ENCODE peak calls at places on chromosomes 12 and 14, in six cellular contexts. One of them, this sample, is unnamed.

GRCh38 chr12:64175254-64175945 is 46.7 kb downstream of the KICS2 start:
- DNase-seq in uterus: no peak
- DNase-seq in suprapubic skin: no peak
- DNase-seq in endothelial cell of umbilical vein: no peak
- DNase-seq in A549: no peak
- DNase-seq in tibial nerve: no peak
- DNase-seq in this sample: no peak

GRCh38 chr12:10179871-10180270 is 1.0 kb downstream of the TMEM52B start:
- DNase-seq in endothelial cell of umbilical vein: no peak
- DNase-seq in tibial nerve: no peak
- DNase-seq in suprapubic skin: no peak
- DNase-seq in uterus: no peak
- DNase-seq in A549: no peak
- DNase-seq in this sample: peak

GRCh38 chr12:28459481-28459880 is 269.2 kb downstream of the CCDC91 start:
- DNase-seq in tibial nerve: no peak
- DNase-seq in A549: no peak
- DNase-seq in uterus: no peak
- DNase-seq in suprapubic skin: no peak
- DNase-seq in endothelial cell of umbilical vein: no peak
- DNase-seq in this sample: no peak

GRCh38 chr12:109592905-109593272 is 19.3 kb downstream of the MVK start:
- DNase-seq in endothelial cell of umbilical vein: no peak
- DNase-seq in uterus: no peak
- DNase-seq in tibial nerve: no peak
- DNase-seq in suprapubic skin: no peak
- DNase-seq in A549: no peak
- DNase-seq in this sample: no peak

GRCh38 chr12:92424338-92424737 is 278.5 kb upstream of the PLEKHG7 start:
- DNase-seq in uterus: peak
- DNase-seq in A549: no peak
- DNase-seq in suprapubic skin: no peak
- DNase-seq in endothelial cell of umbilical vein: peak
- DNase-seq in tibial nerve: no peak
- DNase-seq in this sample: no peak

GRCh38 chr12:108804361-108804949 is 52.9 kb downstream of the SSH1 start:
- DNase-seq in endothelial cell of umbilical vein: peak
- DNase-seq in A549: no peak
- DNase-seq in uterus: peak
- DNase-seq in suprapubic skin: no peak
- DNase-seq in tibial nerve: peak
- DNase-seq in this sample: no peak

GRCh38 chr12:12518919-12519318 is 43.7 kb downstream of the DUSP16 start:
- DNase-seq in endothelial cell of umbilical vein: no peak
- DNase-seq in uterus: no peak
- DNase-seq in tibial nerve: no peak
- DNase-seq in A549: no peak
- DNase-seq in suprapubic skin: no peak
- DNase-seq in this sample: no peak

GRCh38 chr12:3046441-3047200 is 30.6 kb upstream of the TSPAN9 start:
- DNase-seq in endothelial cell of umbilical vein: no peak
- DNase-seq in tibial nerve: no peak
- DNase-seq in A549: no peak
- DNase-seq in uterus: no peak
- DNase-seq in suprapubic skin: no peak
- DNase-seq in this sample: no peak

GRCh38 chr14:51616724-51617409 is 34.8 kb upstream of the FRMD6 start:
- DNase-seq in tibial nerve: no peak
- DNase-seq in uterus: no peak
- DNase-seq in A549: peak
- DNase-seq in endothelial cell of umbilical vein: peak
- DNase-seq in suprapubic skin: no peak
- DNase-seq in this sample: peak

GRCh38 chr12:119410396-119410795 is 75.9 kb downstream of the CCDC60 start:
- DNase-seq in endothelial cell of umbilical vein: no peak
- DNase-seq in tibial nerve: no peak
- DNase-seq in suprapubic skin: no peak
- DNase-seq in uterus: no peak
- DNase-seq in A549: no peak
- DNase-seq in this sample: no peak

GRCh38 chr12:78555802-78556201 is 308.8 kb upstream of the SYT1 start:
- DNase-seq in tibial nerve: no peak
- DNase-seq in endothelial cell of umbilical vein: no peak
- DNase-seq in suprapubic skin: no peak
- DNase-seq in uterus: no peak
- DNase-seq in A549: no peak
- DNase-seq in this sample: no peak

GRCh38 chr14:103172921-103173320 is 49.7 kb downstream of the TNFAIP2 start:
- DNase-seq in endothelial cell of umbilical vein: no peak
- DNase-seq in tibial nerve: no peak
- DNase-seq in suprapubic skin: no peak
- DNase-seq in A549: no peak
- DNase-seq in uterus: no peak
- DNase-seq in this sample: no peak

GRCh38 chr12:57813971-57814771 is 4.4 kb downstream of the AVIL start:
- DNase-seq in tibial nerve: no peak
- DNase-seq in uterus: peak
- DNase-seq in suprapubic skin: no peak
- DNase-seq in A549: no peak
- DNase-seq in endothelial cell of umbilical vein: no peak
- DNase-seq in this sample: no peak

GRCh38 chr14:101593411-101594181 is 32.3 kb downstream of the DIO3 start:
- DNase-seq in uterus: no peak
- DNase-seq in suprapubic skin: no peak
- DNase-seq in tibial nerve: no peak
- DNase-seq in endothelial cell of umbilical vein: no peak
- DNase-seq in A549: no peak
- DNase-seq in this sample: no peak

GRCh38 chr12:92237262-92237661 is 91.6 kb upstream of the BTG1 start:
- DNase-seq in suprapubic skin: no peak
- DNase-seq in A549: no peak
- DNase-seq in tibial nerve: no peak
- DNase-seq in uterus: no peak
- DNase-seq in endothelial cell of umbilical vein: no peak
- DNase-seq in this sample: no peak

GRCh38 chr12:124195226-124195938 is 99.5 kb upstream of the RFLNA start:
- DNase-seq in suprapubic skin: no peak
- DNase-seq in uterus: no peak
- DNase-seq in tibial nerve: no peak
- DNase-seq in endothelial cell of umbilical vein: no peak
- DNase-seq in A549: no peak
- DNase-seq in this sample: no peak

GRCh38 chr12:102902093-102902492 is 15.0 kb downstream of the PAH start:
- DNase-seq in tibial nerve: no peak
- DNase-seq in A549: no peak
- DNase-seq in uterus: no peak
- DNase-seq in suprapubic skin: no peak
- DNase-seq in endothelial cell of umbilical vein: no peak
- DNase-seq in this sample: no peak
- TF ChIP-seq POLR2A in tibial nerve: no peak
- TF ChIP-seq POLR2A in A549: no peak
- TF ChIP-seq POLR2A in uterus: no peak
- TF ChIP-seq POLR2A in suprapubic skin: no peak
- TF ChIP-seq POLR2A in endothelial cell of umbilical vein: no peak
- TF ChIP-seq POLR2A in this sample: no peak

DNA sequence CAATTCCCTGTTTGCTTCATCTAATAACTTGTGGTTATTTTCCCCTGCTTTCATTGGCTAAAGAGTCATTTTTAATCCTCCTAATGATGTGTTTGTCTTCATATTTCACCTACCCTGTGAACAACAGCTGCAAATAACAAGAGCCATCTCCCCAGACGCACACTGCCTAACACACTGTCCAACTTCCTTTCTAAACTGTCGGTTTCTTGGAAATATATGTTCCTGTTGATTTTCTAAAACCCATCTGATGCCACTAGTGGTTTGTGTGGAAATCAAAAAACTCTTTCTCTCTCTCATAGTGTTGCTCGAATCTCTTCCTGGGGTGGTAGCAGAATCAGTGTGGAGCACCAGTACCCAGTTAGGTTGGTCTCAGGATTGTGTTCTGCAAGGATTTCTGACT is 226.9 kb downstream of the EPS8 start:
- DNase-seq in endothelial cell of umbilical vein: no peak
- DNase-seq in uterus: no peak
- DNase-seq in A549: no peak
- DNase-seq in suprapubic skin: no peak
- DNase-seq in tibial nerve: no peak
- DNase-seq in this sample: no peak
- TF ChIP-seq POLR2A in endothelial cell of umbilical vein: no peak
- TF ChIP-seq POLR2A in uterus: no peak
- TF ChIP-seq POLR2A in A549: no peak
- TF ChIP-seq POLR2A in suprapubic skin: no peak
- TF ChIP-seq POLR2A in tibial nerve: no peak
- TF ChIP-seq POLR2A in this sample: no peak

GRCh38 chr12:6573001-6573400 is 4.9 kb upstream of the NOP2 start:
- DNase-seq in suprapubic skin: no peak
- DNase-seq in endothelial cell of umbilical vein: no peak
- DNase-seq in tibial nerve: no peak
- DNase-seq in A549: no peak
- DNase-seq in uterus: no peak
- DNase-seq in this sample: no peak
- TF ChIP-seq POLR2A in suprapubic skin: no peak
- TF ChIP-seq POLR2A in endothelial cell of umbilical vein: no peak
- TF ChIP-seq POLR2A in tibial nerve: no peak
- TF ChIP-seq POLR2A in A549: no peak
- TF ChIP-seq POLR2A in uterus: no peak
- TF ChIP-seq POLR2A in this sample: no peak

GRCh38 chr12:54280401-54281260 is at the start of gene HNRNPA1:
- DNase-seq in A549: peak
- DNase-seq in endothelial cell of umbilical vein: peak
- DNase-seq in uterus: peak
- DNase-seq in suprapubic skin: peak
- DNase-seq in tibial nerve: peak
- DNase-seq in this sample: peak
- TF ChIP-seq POLR2A in A549: peak
- TF ChIP-seq POLR2A in endothelial cell of umbilical vein: peak
- TF ChIP-seq POLR2A in uterus: peak
- TF ChIP-seq POLR2A in suprapubic skin: peak
- TF ChIP-seq POLR2A in tibial nerve: peak
- TF ChIP-seq POLR2A in this sample: peak

DNA sequence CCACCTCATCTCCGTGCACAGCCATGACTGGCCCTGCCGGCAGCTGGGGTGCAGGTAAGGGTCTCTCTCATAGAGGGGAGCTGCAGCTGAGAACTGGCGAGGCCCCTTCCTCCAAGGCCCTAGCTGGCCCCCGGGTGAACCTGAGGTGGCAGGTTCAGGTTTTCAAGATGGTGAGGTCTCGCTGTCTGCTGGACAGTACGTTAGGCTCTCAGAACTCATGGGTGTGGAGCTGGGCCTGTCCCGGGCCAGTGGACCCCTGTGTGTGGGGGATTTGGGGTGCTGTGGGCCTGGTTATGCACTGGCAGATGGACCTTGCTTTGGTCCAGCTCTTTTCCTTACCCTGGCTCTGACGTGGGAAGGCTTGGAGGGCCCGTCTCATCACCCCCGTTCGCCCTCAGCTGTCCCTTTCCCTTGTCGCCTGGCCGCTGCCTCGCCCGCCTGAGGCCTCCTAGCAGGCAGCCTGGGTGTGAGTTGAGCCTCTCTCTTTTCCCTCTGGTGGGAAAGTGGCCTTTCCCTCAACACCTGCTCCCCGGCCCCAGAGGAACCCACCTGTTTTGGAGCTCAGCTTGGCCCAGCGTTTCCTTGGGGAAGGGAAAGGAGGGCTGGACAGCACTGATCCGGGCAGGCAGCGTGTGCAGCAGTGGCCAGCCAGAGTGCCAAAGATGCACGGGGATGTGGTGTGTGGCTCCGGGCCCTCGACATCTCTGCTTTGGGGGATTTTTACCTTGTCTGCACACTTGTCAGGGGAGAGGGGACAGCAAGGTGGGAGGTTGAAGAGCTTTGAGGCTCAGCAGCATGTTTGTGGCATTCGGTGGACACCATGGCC is 28.3 kb downstream of the IL31 start:
- DNase-seq in suprapubic skin: no peak
- DNase-seq in uterus: no peak
- DNase-seq in endothelial cell of umbilical vein: no peak
- DNase-seq in tibial nerve: no peak
- DNase-seq in A549: no peak
- DNase-seq in this sample: no peak
- TF ChIP-seq POLR2A in suprapubic skin: no peak
- TF ChIP-seq POLR2A in uterus: no peak
- TF ChIP-seq POLR2A in endothelial cell of umbilical vein: no peak
- TF ChIP-seq POLR2A in tibial nerve: no peak
- TF ChIP-seq POLR2A in A549: no peak
- TF ChIP-seq POLR2A in this sample: no peak

DNA sequence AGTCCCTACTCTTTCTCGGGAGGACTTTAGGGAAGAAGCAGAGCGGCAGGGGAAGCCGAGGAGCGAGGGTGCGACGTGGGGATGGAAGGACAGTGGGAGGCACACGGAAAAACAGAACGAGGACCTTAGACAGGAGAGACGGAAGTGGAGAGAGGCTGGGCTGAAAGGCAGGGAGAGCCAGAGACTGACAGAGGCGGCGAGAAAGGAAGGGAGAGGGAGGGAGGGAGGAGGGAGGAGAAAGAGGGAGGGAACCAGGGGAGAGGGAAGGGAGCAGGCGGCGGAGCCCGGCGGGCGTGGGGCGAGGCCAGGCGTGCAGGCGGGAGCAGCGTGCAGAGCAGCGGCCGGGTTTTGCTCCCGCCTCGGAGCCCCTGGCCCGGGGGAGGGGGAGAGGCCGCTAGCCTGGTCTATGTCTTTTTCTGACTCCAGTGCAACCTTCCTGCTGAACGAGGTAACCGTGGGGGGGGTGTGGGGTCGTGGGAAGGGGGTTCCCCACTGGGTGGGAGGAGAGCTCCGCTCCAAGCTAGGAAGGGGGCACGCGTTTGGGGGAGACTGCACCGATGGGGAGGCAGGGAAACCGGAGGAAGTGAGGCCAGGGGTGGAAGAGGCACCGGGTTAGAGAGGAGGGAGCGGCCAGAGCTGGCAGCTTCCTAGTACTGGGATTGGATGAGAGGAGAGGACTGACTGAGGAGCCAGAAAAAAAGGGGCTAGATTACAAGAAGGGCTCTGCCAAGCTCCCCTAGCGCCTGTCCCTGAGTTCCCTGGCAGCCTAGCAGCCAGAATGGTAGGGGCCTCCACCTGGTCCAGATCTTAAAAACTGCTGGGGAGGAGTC is 2.8 kb upstream of the CACNB3 start:
- DNase-seq in suprapubic skin: peak
- DNase-seq in A549: peak
- DNase-seq in tibial nerve: peak
- DNase-seq in uterus: peak
- DNase-seq in endothelial cell of umbilical vein: peak
- DNase-seq in this sample: peak
- TF ChIP-seq POLR2A in suprapubic skin: no peak
- TF ChIP-seq POLR2A in A549: peak
- TF ChIP-seq POLR2A in tibial nerve: peak
- TF ChIP-seq POLR2A in uterus: peak
- TF ChIP-seq POLR2A in endothelial cell of umbilical vein: peak
- TF ChIP-seq POLR2A in this sample: peak

DNA sequence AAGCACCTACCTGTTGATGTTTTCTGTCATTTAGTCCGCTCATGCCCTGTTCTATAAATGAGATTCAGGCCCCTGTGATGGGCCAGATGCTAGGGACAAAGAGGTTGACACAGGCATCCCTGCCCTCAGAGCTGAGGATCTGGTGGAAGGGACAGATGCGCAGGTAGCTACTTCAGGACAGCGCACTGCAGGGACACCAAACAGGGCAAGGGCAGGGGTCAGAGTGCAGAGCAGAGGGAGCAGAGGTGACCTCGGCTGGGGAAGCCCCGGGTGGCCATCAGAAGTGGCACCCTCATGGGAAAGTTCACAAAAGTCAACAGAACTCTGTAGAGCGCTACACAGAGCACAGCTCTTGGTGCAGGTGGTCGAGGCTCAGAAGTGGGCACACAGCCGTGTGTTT is 5.6 kb upstream of the PNMA1 start:
- DNase-seq in suprapubic skin: no peak
- DNase-seq in tibial nerve: no peak
- DNase-seq in endothelial cell of umbilical vein: no peak
- DNase-seq in uterus: no peak
- DNase-seq in A549: no peak
- DNase-seq in this sample: no peak
- TF ChIP-seq POLR2A in suprapubic skin: no peak
- TF ChIP-seq POLR2A in tibial nerve: no peak
- TF ChIP-seq POLR2A in endothelial cell of umbilical vein: no peak
- TF ChIP-seq POLR2A in uterus: no peak
- TF ChIP-seq POLR2A in A549: no peak
- TF ChIP-seq POLR2A in this sample: no peak